ENCODE peak calls at places on chromosomes 13 and 19, in nine cellular contexts. One of them, this sample, is unnamed. For H3K27me3 and H3K4me1, the result is how much of the 10 kb centered on the place peaks cover.

GRCh38 chr19:18649371-18650047 is 12.7 kb downstream of the KLHL26 start:
- DNase-seq in CD4-positive, alpha-beta memory T cell: no peak
- DNase-seq in GM23248: peak
- DNase-seq in foreskin keratinocyte: peak
- DNase-seq in heart right ventricle: peak
- DNase-seq in GM23338: no peak
- DNase-seq in endodermal cell: peak
- DNase-seq in heart left ventricle: peak
- DNase-seq in thoracic aorta: no peak
- DNase-seq in this sample: no peak

GRCh38 chr13:43564941-43565340 is 221.8 kb downstream of the ENOX1 start:
- DNase-seq in CD4-positive, alpha-beta memory T cell: no peak
- DNase-seq in GM23248: no peak
- DNase-seq in foreskin keratinocyte: no peak
- DNase-seq in heart right ventricle: no peak
- DNase-seq in GM23338: no peak
- DNase-seq in endodermal cell: no peak
- DNase-seq in heart left ventricle: no peak
- DNase-seq in thoracic aorta: no peak
- DNase-seq in this sample: no peak

GRCh38 chr13:26382843-26383242 is 128.9 kb downstream of the CDK8 start:
- DNase-seq in CD4-positive, alpha-beta memory T cell: no peak
- DNase-seq in GM23248: no peak
- DNase-seq in foreskin keratinocyte: no peak
- DNase-seq in heart right ventricle: no peak
- DNase-seq in GM23338: no peak
- DNase-seq in endodermal cell: no peak
- DNase-seq in heart left ventricle: no peak
- DNase-seq in thoracic aorta: no peak
- DNase-seq in this sample: no peak

GRCh38 chr13:95267662-95268369 is 33.4 kb downstream of the ABCC4 start:
- DNase-seq in CD4-positive, alpha-beta memory T cell: no peak
- DNase-seq in GM23248: peak
- DNase-seq in foreskin keratinocyte: peak
- DNase-seq in heart right ventricle: no peak
- DNase-seq in GM23338: no peak
- DNase-seq in endodermal cell: no peak
- DNase-seq in heart left ventricle: no peak
- DNase-seq in thoracic aorta: no peak
- DNase-seq in this sample: no peak

GRCh38 chr19:17172624-17173345 is 42.4 kb upstream of the USE1 start:
- DNase-seq in CD4-positive, alpha-beta memory T cell: no peak
- DNase-seq in GM23248: no peak
- DNase-seq in foreskin keratinocyte: no peak
- DNase-seq in heart right ventricle: no peak
- DNase-seq in GM23338: no peak
- DNase-seq in endodermal cell: no peak
- DNase-seq in heart left ventricle: no peak
- DNase-seq in thoracic aorta: no peak
- DNase-seq in this sample: no peak

GRCh38 chr19:18846862-18847515 is 15.2 kb downstream of the UPF1 start:
- DNase-seq in CD4-positive, alpha-beta memory T cell: peak
- DNase-seq in GM23248: peak
- DNase-seq in foreskin keratinocyte: no peak
- DNase-seq in heart right ventricle: peak
- DNase-seq in GM23338: peak
- DNase-seq in endodermal cell: peak
- DNase-seq in heart left ventricle: peak
- DNase-seq in thoracic aorta: no peak
- DNase-seq in this sample: peak

GRCh38 chr13:41418751-41419150 is 38.6 kb upstream of the RGCC start:
- DNase-seq in CD4-positive, alpha-beta memory T cell: no peak
- DNase-seq in GM23248: no peak
- DNase-seq in foreskin keratinocyte: peak
- DNase-seq in heart right ventricle: no peak
- DNase-seq in GM23338: no peak
- DNase-seq in endodermal cell: no peak
- DNase-seq in heart left ventricle: no peak
- DNase-seq in thoracic aorta: no peak
- DNase-seq in this sample: no peak

GRCh38 chr19:16949496-16950023 is 60.8 kb downstream of the F2RL3 start:
- DNase-seq in CD4-positive, alpha-beta memory T cell: no peak
- DNase-seq in GM23248: no peak
- DNase-seq in foreskin keratinocyte: no peak
- DNase-seq in heart right ventricle: no peak
- DNase-seq in GM23338: no peak
- DNase-seq in endodermal cell: no peak
- DNase-seq in heart left ventricle: no peak
- DNase-seq in thoracic aorta: no peak
- DNase-seq in this sample: no peak

GRCh38 chr13:92802776-92803175 is 423.8 kb upstream of the GPC6 start:
- DNase-seq in CD4-positive, alpha-beta memory T cell: no peak
- DNase-seq in GM23248: no peak
- DNase-seq in foreskin keratinocyte: no peak
- DNase-seq in heart right ventricle: no peak
- DNase-seq in GM23338: no peak
- DNase-seq in endodermal cell: no peak
- DNase-seq in heart left ventricle: no peak
- DNase-seq in thoracic aorta: no peak
- DNase-seq in this sample: no peak

GRCh38 chr19:45050036-45050435 is 11.2 kb downstream of the CLASRP start:
- DNase-seq in CD4-positive, alpha-beta memory T cell: no peak
- DNase-seq in GM23248: peak
- DNase-seq in foreskin keratinocyte: peak
- DNase-seq in heart right ventricle: no peak
- DNase-seq in GM23338: no peak
- DNase-seq in endodermal cell: no peak
- DNase-seq in heart left ventricle: no peak
- DNase-seq in thoracic aorta: no peak
- DNase-seq in this sample: no peak

GRCh38 chr13:108213946-108214345 is 1.4 kb downstream of the LIG4 start:
- DNase-seq in CD4-positive, alpha-beta memory T cell: no peak
- DNase-seq in GM23248: peak
- DNase-seq in foreskin keratinocyte: peak
- DNase-seq in heart right ventricle: no peak
- DNase-seq in GM23338: no peak
- DNase-seq in endodermal cell: no peak
- DNase-seq in heart left ventricle: no peak
- DNase-seq in thoracic aorta: no peak
- DNase-seq in this sample: no peak

GRCh38 chr13:107568181-107568580 is 647.2 kb downstream of the LIG4 start:
- DNase-seq in CD4-positive, alpha-beta memory T cell: no peak
- DNase-seq in GM23248: no peak
- DNase-seq in foreskin keratinocyte: no peak
- DNase-seq in heart right ventricle: no peak
- DNase-seq in GM23338: no peak
- DNase-seq in endodermal cell: no peak
- DNase-seq in heart left ventricle: no peak
- DNase-seq in thoracic aorta: no peak
- DNase-seq in this sample: no peak

GRCh38 chr13:71712988-71713653 is 153.9 kb downstream of the DACH1 start:
- DNase-seq in CD4-positive, alpha-beta memory T cell: no peak
- DNase-seq in GM23248: no peak
- DNase-seq in foreskin keratinocyte: no peak
- DNase-seq in heart right ventricle: peak
- DNase-seq in GM23338: peak
- DNase-seq in endodermal cell: peak
- DNase-seq in heart left ventricle: no peak
- DNase-seq in thoracic aorta: no peak
- DNase-seq in this sample: no peak

GRCh38 chr13:112963641-112964040 is 5.4 kb upstream of the MCF2L start:
- DNase-seq in CD4-positive, alpha-beta memory T cell: no peak
- DNase-seq in GM23248: no peak
- DNase-seq in foreskin keratinocyte: no peak
- DNase-seq in heart right ventricle: no peak
- DNase-seq in GM23338: no peak
- DNase-seq in endodermal cell: no peak
- DNase-seq in heart left ventricle: no peak
- DNase-seq in thoracic aorta: no peak
- DNase-seq in this sample: no peak
- H3K27me3 ChIP-seq in CD4-positive, alpha-beta memory T cell: under half
- H3K27me3 ChIP-seq in GM23248: under half
- H3K27me3 ChIP-seq in foreskin keratinocyte: under half
- H3K27me3 ChIP-seq in heart right ventricle: under half
- H3K27me3 ChIP-seq in GM23338: under half
- H3K27me3 ChIP-seq in endodermal cell: under half
- H3K27me3 ChIP-seq in heart left ventricle: under half
- H3K27me3 ChIP-seq in thoracic aorta: under half
- H3K27me3 ChIP-seq in this sample: under half

DNA sequence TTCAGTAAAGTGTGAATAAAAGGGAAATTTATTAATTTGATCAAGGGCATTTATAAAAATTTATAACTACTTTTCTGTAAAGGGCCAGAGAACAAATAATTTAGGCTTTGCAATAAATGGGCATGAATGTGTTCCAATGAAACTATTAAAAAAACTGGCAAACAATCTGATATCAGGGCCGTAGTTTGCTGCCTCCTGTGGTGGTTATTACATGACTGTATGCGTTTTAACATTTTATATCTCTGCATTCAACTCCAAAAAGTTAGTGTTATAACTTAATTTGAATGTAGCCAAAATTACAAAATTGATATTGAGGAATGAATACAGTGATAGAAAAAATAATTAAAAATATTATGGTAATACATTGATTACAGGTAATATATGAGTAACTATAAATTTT is 80.5 kb upstream of the POSTN start:
- DNase-seq in CD4-positive, alpha-beta memory T cell: no peak
- DNase-seq in GM23248: no peak
- DNase-seq in foreskin keratinocyte: no peak
- DNase-seq in heart right ventricle: no peak
- DNase-seq in GM23338: no peak
- DNase-seq in endodermal cell: no peak
- DNase-seq in heart left ventricle: no peak
- DNase-seq in thoracic aorta: no peak
- DNase-seq in this sample: no peak
- H3K4me1 ChIP-seq in CD4-positive, alpha-beta memory T cell: under half
- H3K4me1 ChIP-seq in GM23248: under half
- H3K4me1 ChIP-seq in foreskin keratinocyte: under half
- H3K4me1 ChIP-seq in heart right ventricle: under half
- H3K4me1 ChIP-seq in GM23338: under half
- H3K4me1 ChIP-seq in endodermal cell: under half
- H3K4me1 ChIP-seq in heart left ventricle: under half
- H3K4me1 ChIP-seq in thoracic aorta: under half
- H3K4me1 ChIP-seq in this sample: under half

GRCh38 chr19:48632692-48633147 is 4.5 kb downstream of the DBP start:
- DNase-seq in CD4-positive, alpha-beta memory T cell: peak
- DNase-seq in GM23248: peak
- DNase-seq in foreskin keratinocyte: peak
- DNase-seq in heart right ventricle: no peak
- DNase-seq in GM23338: no peak
- DNase-seq in endodermal cell: peak
- DNase-seq in heart left ventricle: no peak
- DNase-seq in thoracic aorta: no peak
- DNase-seq in this sample: no peak
- H3K27ac ChIP-seq in CD4-positive, alpha-beta memory T cell: peak
- H3K27ac ChIP-seq in GM23248: peak
- H3K27ac ChIP-seq in foreskin keratinocyte: peak
- H3K27ac ChIP-seq in heart right ventricle: peak
- H3K27ac ChIP-seq in GM23338: no peak
- H3K27ac ChIP-seq in endodermal cell: no peak
- H3K27ac ChIP-seq in heart left ventricle: no peak
- H3K27ac ChIP-seq in thoracic aorta: peak
- H3K27ac ChIP-seq in this sample: no peak

DNA sequence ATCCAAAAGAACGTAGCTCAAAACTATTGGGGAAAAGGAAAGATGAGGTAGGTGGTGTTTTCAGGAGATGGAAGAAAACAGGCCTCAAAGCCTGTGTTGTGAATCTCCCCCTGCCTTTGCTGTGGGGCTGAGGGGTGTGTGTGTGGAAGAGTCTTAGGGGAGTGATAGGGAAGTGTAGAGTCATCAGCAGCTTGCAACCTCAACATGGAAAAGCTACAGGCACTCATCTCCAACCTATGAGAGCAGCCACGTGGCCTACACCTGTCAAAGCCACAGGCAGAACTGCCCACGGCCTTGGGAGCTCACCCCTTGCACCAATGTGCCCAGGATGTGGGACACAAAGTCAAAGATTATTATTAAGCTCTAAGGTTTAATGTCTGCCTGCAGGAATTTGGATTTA is 4.3 kb upstream of the SIGLEC12 start:
- DNase-seq in CD4-positive, alpha-beta memory T cell: no peak
- DNase-seq in GM23248: no peak
- DNase-seq in foreskin keratinocyte: no peak
- DNase-seq in heart right ventricle: no peak
- DNase-seq in GM23338: no peak
- DNase-seq in endodermal cell: no peak
- DNase-seq in heart left ventricle: no peak
- DNase-seq in thoracic aorta: no peak
- DNase-seq in this sample: no peak
- H3K27me3 ChIP-seq in CD4-positive, alpha-beta memory T cell: under half
- H3K27me3 ChIP-seq in GM23248: under half
- H3K27me3 ChIP-seq in foreskin keratinocyte: under half
- H3K27me3 ChIP-seq in heart right ventricle: under half
- H3K27me3 ChIP-seq in GM23338: under half
- H3K27me3 ChIP-seq in endodermal cell: under half
- H3K27me3 ChIP-seq in heart left ventricle: under half
- H3K27me3 ChIP-seq in thoracic aorta: under half
- H3K27me3 ChIP-seq in this sample: under half

GRCh38 chr13:46553521-46553885 is 533 bp downstream of the LRCH1 start:
- DNase-seq in CD4-positive, alpha-beta memory T cell: peak
- DNase-seq in GM23248: no peak
- DNase-seq in foreskin keratinocyte: no peak
- DNase-seq in heart right ventricle: no peak
- DNase-seq in GM23338: peak
- DNase-seq in endodermal cell: peak
- DNase-seq in heart left ventricle: no peak
- DNase-seq in thoracic aorta: no peak
- DNase-seq in this sample: no peak
- H3K4me1 ChIP-seq in CD4-positive, alpha-beta memory T cell: under half
- H3K4me1 ChIP-seq in GM23248: under half
- H3K4me1 ChIP-seq in foreskin keratinocyte: under half
- H3K4me1 ChIP-seq in heart right ventricle: under half
- H3K4me1 ChIP-seq in GM23338: under half
- H3K4me1 ChIP-seq in endodermal cell: under half
- H3K4me1 ChIP-seq in heart left ventricle: under half
- H3K4me1 ChIP-seq in thoracic aorta: under half
- H3K4me1 ChIP-seq in this sample: under half

GRCh38 chr19:55069859-55070225 is 5.8 kb upstream of the EPS8L1 start:
- DNase-seq in CD4-positive, alpha-beta memory T cell: no peak
- DNase-seq in GM23248: no peak
- DNase-seq in foreskin keratinocyte: no peak
- DNase-seq in heart right ventricle: no peak
- DNase-seq in GM23338: no peak
- DNase-seq in endodermal cell: no peak
- DNase-seq in heart left ventricle: no peak
- DNase-seq in thoracic aorta: no peak
- DNase-seq in this sample: no peak
- H3K27ac ChIP-seq in CD4-positive, alpha-beta memory T cell: no peak
- H3K27ac ChIP-seq in GM23248: no peak
- H3K27ac ChIP-seq in foreskin keratinocyte: no peak
- H3K27ac ChIP-seq in heart right ventricle: no peak
- H3K27ac ChIP-seq in GM23338: no peak
- H3K27ac ChIP-seq in endodermal cell: no peak
- H3K27ac ChIP-seq in heart left ventricle: no peak
- H3K27ac ChIP-seq in thoracic aorta: no peak
- H3K27ac ChIP-seq in this sample: no peak

DNA sequence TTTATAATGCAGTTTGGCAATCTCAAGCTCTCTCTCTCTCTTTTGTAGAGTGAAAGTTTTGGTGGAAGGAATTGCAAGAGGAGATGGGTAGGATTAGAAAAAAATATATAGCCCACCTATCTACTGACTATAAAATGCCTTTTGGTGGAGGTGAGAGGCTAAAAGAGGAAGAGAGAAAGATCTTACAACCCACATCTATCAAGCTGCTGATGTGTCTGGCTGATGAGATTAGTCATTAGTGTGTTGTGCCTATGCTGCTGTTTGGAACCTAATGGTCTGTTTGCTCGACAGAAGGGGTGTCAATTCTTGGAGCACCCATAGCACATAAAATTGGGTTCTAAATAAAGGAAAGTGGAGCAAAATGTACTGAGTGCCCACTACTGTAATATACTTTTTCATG is 411.0 kb downstream of the HS6ST3 start:
- DNase-seq in CD4-positive, alpha-beta memory T cell: no peak
- DNase-seq in GM23248: no peak
- DNase-seq in foreskin keratinocyte: no peak
- DNase-seq in heart right ventricle: no peak
- DNase-seq in GM23338: no peak
- DNase-seq in endodermal cell: no peak
- DNase-seq in heart left ventricle: no peak
- DNase-seq in thoracic aorta: no peak
- DNase-seq in this sample: no peak
- H3K27me3 ChIP-seq in CD4-positive, alpha-beta memory T cell: under half
- H3K27me3 ChIP-seq in GM23248: under half
- H3K27me3 ChIP-seq in foreskin keratinocyte: under half
- H3K27me3 ChIP-seq in heart right ventricle: under half
- H3K27me3 ChIP-seq in GM23338: under half
- H3K27me3 ChIP-seq in endodermal cell: under half
- H3K27me3 ChIP-seq in heart left ventricle: under half
- H3K27me3 ChIP-seq in thoracic aorta: under half
- H3K27me3 ChIP-seq in this sample: under half